ENCODE peak calls at places on chromosome X, in six cellular contexts. One of them, this sample, is unnamed. For H3K4me1, the result is how much of the 10 kb centered on the place peaks cover.

GRCh38 chrX:25941559-25942250 is 196.4 kb upstream of the MAGEB18 start:
- DNase-seq in PC-3: peak
- DNase-seq in mesenchymal stem cell: no peak
- DNase-seq in HCT116: no peak
- DNase-seq in neuronal stem cell: no peak
- DNase-seq in endodermal cell: no peak
- DNase-seq in this sample: no peak

GRCh38 chrX:135516376-135516775 is 4.1 kb upstream of the INTS6L start:
- DNase-seq in PC-3: no peak
- DNase-seq in mesenchymal stem cell: no peak
- DNase-seq in HCT116: no peak
- DNase-seq in neuronal stem cell: no peak
- DNase-seq in endodermal cell: peak
- DNase-seq in this sample: no peak

GRCh38 chrX:4944767-4945166 is 1231.3 kb upstream of the PRKX start:
- DNase-seq in PC-3: no peak
- DNase-seq in mesenchymal stem cell: no peak
- DNase-seq in HCT116: no peak
- DNase-seq in neuronal stem cell: no peak
- DNase-seq in endodermal cell: peak
- DNase-seq in this sample: no peak

GRCh38 chrX:114924846-114925245 is 92.6 kb downstream of the IL13RA2 start:
- DNase-seq in PC-3: peak
- DNase-seq in mesenchymal stem cell: peak
- DNase-seq in HCT116: no peak
- DNase-seq in neuronal stem cell: no peak
- DNase-seq in endodermal cell: no peak
- DNase-seq in this sample: no peak

GRCh38 chrX:96761566-96761965 is 76.9 kb downstream of the DIAPH2 start:
- DNase-seq in PC-3: no peak
- DNase-seq in mesenchymal stem cell: no peak
- DNase-seq in HCT116: no peak
- DNase-seq in neuronal stem cell: no peak
- DNase-seq in endodermal cell: no peak
- DNase-seq in this sample: no peak

GRCh38 chrX:9525511-9526248 is 60.8 kb downstream of the TBL1X start:
- DNase-seq in PC-3: no peak
- DNase-seq in mesenchymal stem cell: no peak
- DNase-seq in HCT116: no peak
- DNase-seq in neuronal stem cell: no peak
- DNase-seq in endodermal cell: no peak
- DNase-seq in this sample: no peak

GRCh38 chrX:120736989-120737388 is 107.1 kb upstream of the C1GALT1C1 start:
- DNase-seq in PC-3: peak
- DNase-seq in mesenchymal stem cell: no peak
- DNase-seq in HCT116: no peak
- DNase-seq in neuronal stem cell: no peak
- DNase-seq in endodermal cell: no peak
- DNase-seq in this sample: no peak

GRCh38 chrX:118974908-118975671 is 672 bp downstream of the LONRF3 start:
- DNase-seq in PC-3: peak
- DNase-seq in mesenchymal stem cell: peak
- DNase-seq in HCT116: no peak
- DNase-seq in neuronal stem cell: no peak
- DNase-seq in endodermal cell: peak
- DNase-seq in this sample: peak

GRCh38 chrX:69024931-69025330 is 140.3 kb downstream of the PJA1 start:
- DNase-seq in PC-3: peak
- DNase-seq in mesenchymal stem cell: peak
- DNase-seq in HCT116: no peak
- DNase-seq in neuronal stem cell: no peak
- DNase-seq in endodermal cell: peak
- DNase-seq in this sample: peak

GRCh38 chrX:148504412-148504950 is 4.1 kb downstream of the AFF2 start:
- DNase-seq in PC-3: no peak
- DNase-seq in mesenchymal stem cell: no peak
- DNase-seq in HCT116: no peak
- DNase-seq in neuronal stem cell: peak
- DNase-seq in endodermal cell: peak
- DNase-seq in this sample: no peak

GRCh38 chrX:153777261-153778090 is 3.4 kb upstream of the SRPK3 start:
- DNase-seq in PC-3: no peak
- DNase-seq in mesenchymal stem cell: no peak
- DNase-seq in HCT116: no peak
- DNase-seq in neuronal stem cell: no peak
- DNase-seq in endodermal cell: no peak
- DNase-seq in this sample: no peak

GRCh38 chrX:24619647-24620046 is 27.5 kb downstream of the PCYT1B start:
- DNase-seq in PC-3: peak
- DNase-seq in mesenchymal stem cell: peak
- DNase-seq in HCT116: no peak
- DNase-seq in neuronal stem cell: no peak
- DNase-seq in endodermal cell: no peak
- DNase-seq in this sample: no peak

GRCh38 chrX:3527166-3527565 is 180.7 kb upstream of the MXRA5 start:
- DNase-seq in PC-3: no peak
- DNase-seq in mesenchymal stem cell: no peak
- DNase-seq in HCT116: no peak
- DNase-seq in neuronal stem cell: no peak
- DNase-seq in endodermal cell: no peak
- DNase-seq in this sample: no peak

GRCh38 chrX:7146703-7147430 is 645 bp upstream of the STS start:
- DNase-seq in PC-3: no peak
- DNase-seq in mesenchymal stem cell: peak
- DNase-seq in HCT116: no peak
- DNase-seq in neuronal stem cell: no peak
- DNase-seq in endodermal cell: no peak
- DNase-seq in this sample: peak

GRCh38 chrX:27186671-27187070 is 276.5 kb downstream of the PPP4R3C start:
- DNase-seq in PC-3: peak
- DNase-seq in mesenchymal stem cell: peak
- DNase-seq in HCT116: peak
- DNase-seq in neuronal stem cell: peak
- DNase-seq in endodermal cell: peak
- DNase-seq in this sample: no peak

GRCh38 chrX:43586855-43587254 is 69.2 kb upstream of the MAOA start:
- DNase-seq in PC-3: no peak
- DNase-seq in mesenchymal stem cell: no peak
- DNase-seq in HCT116: no peak
- DNase-seq in neuronal stem cell: no peak
- DNase-seq in endodermal cell: no peak
- DNase-seq in this sample: peak

GRCh38 chrX:115642895-115643530 is 82.0 kb downstream of the PLS3 start:
- DNase-seq in PC-3: peak
- DNase-seq in mesenchymal stem cell: peak
- DNase-seq in HCT116: peak
- DNase-seq in neuronal stem cell: peak
- DNase-seq in endodermal cell: peak
- DNase-seq in this sample: peak

GRCh38 chrX:150258463-150259430 is 104.4 kb upstream of the MAMLD1 start:
- DNase-seq in PC-3: no peak
- DNase-seq in mesenchymal stem cell: no peak
- DNase-seq in HCT116: no peak
- DNase-seq in neuronal stem cell: no peak
- DNase-seq in endodermal cell: peak
- DNase-seq in this sample: no peak

GRCh38 chrX:24025741-24026402 is 1.1 kb downstream of the KLHL15 start:
- DNase-seq in PC-3: peak
- DNase-seq in mesenchymal stem cell: peak
- DNase-seq in HCT116: peak
- DNase-seq in neuronal stem cell: no peak
- DNase-seq in endodermal cell: no peak
- DNase-seq in this sample: peak

GRCh38 chrX:140343226-140343873 is 161.5 kb downstream of the SOX3 start:
- DNase-seq in PC-3: peak
- DNase-seq in mesenchymal stem cell: no peak
- DNase-seq in HCT116: no peak
- DNase-seq in neuronal stem cell: no peak
- DNase-seq in endodermal cell: no peak
- DNase-seq in this sample: no peak

GRCh38 chrX:6660567-6661252 is 125.8 kb upstream of the VCX3A start:
- DNase-seq in PC-3: no peak
- DNase-seq in mesenchymal stem cell: no peak
- DNase-seq in HCT116: no peak
- DNase-seq in neuronal stem cell: no peak
- DNase-seq in endodermal cell: no peak
- DNase-seq in this sample: no peak

GRCh38 chrX:150548684-150549083 is 19.7 kb upstream of the MTM1 start:
- DNase-seq in PC-3: peak
- DNase-seq in mesenchymal stem cell: no peak
- DNase-seq in HCT116: no peak
- DNase-seq in neuronal stem cell: no peak
- DNase-seq in endodermal cell: no peak
- DNase-seq in this sample: no peak

GRCh38 chrX:9646471-9647038 is 119.1 kb downstream of the GPR143 start:
- DNase-seq in PC-3: no peak
- DNase-seq in mesenchymal stem cell: peak
- DNase-seq in HCT116: no peak
- DNase-seq in neuronal stem cell: no peak
- DNase-seq in endodermal cell: no peak
- DNase-seq in this sample: no peak

GRCh38 chrX:95076449-95076848 is 1402.4 kb downstream of the FAM133A start:
- DNase-seq in PC-3: peak
- DNase-seq in mesenchymal stem cell: peak
- DNase-seq in HCT116: no peak
- DNase-seq in neuronal stem cell: peak
- DNase-seq in endodermal cell: peak
- DNase-seq in this sample: no peak

GRCh38 chrX:71111141-71111843 is at the start of gene IL2RG:
- DNase-seq in PC-3: peak
- DNase-seq in mesenchymal stem cell: no peak
- DNase-seq in HCT116: no peak
- DNase-seq in neuronal stem cell: no peak
- DNase-seq in endodermal cell: no peak
- DNase-seq in this sample: peak

GRCh38 chrX:45323387-45323786 is 122.7 kb upstream of the DIPK2B start:
- DNase-seq in PC-3: peak
- DNase-seq in mesenchymal stem cell: no peak
- DNase-seq in HCT116: no peak
- DNase-seq in neuronal stem cell: no peak
- DNase-seq in endodermal cell: no peak
- DNase-seq in this sample: no peak

DNA sequence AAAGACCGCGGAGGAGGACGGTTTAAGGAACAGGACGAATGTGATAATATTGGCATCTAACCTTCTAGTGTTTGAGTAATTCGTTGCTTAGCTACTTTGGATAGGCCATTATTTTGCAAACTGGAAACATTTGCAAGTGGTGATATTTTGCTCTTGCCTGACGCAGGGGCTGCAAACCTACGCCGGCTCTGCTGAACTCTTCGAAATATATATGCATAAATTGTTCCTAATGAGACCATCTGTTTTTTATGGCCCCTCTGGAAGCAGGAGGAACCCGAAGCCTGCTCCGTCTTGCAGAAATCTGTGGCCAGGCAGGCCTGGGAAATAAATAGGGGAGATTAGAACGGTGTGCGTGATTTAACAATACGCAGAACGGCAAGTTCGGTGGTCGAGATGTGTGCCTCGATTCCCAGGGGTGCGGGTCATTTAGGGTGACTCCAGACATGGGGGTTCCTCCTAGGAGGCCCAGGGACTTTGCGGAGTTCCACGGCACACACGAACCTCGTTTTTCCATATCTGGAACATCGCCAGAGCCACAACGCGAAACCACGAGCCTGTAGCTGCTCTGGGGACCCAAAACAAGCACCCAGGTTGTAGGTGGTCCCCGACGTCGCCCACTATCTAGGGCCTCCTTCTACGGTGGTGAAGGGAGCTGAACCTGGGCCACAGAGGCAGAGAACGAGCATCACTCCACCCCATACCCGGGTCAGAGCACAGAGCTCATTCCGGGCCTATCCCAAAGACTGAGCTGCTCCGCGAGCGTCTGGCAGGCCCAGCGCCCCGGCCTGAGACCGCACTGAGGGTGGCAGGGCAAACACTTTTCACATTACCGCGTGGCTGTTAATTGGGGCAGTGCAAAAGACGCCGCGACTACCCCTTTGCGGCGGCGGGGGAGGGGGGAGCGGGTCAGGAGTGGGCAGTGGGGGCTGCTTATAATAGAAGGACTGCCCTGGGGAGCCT is 89.7 kb downstream of the BCOR start:
- DNase-seq in PC-3: no peak
- DNase-seq in mesenchymal stem cell: no peak
- DNase-seq in HCT116: no peak
- DNase-seq in neuronal stem cell: no peak
- DNase-seq in endodermal cell: peak
- DNase-seq in this sample: no peak
- H3K4me3 ChIP-seq in PC-3: no peak
- H3K4me3 ChIP-seq in mesenchymal stem cell: no peak
- H3K4me3 ChIP-seq in HCT116: no peak
- H3K4me3 ChIP-seq in neuronal stem cell: no peak
- H3K4me3 ChIP-seq in endodermal cell: peak
- H3K4me3 ChIP-seq in this sample: no peak

GRCh38 chrX:30241724-30242415 is at the start of gene MAGEB4:
- DNase-seq in PC-3: no peak
- DNase-seq in mesenchymal stem cell: no peak
- DNase-seq in HCT116: no peak
- DNase-seq in neuronal stem cell: no peak
- DNase-seq in endodermal cell: peak
- DNase-seq in this sample: no peak
- H3K4me1 ChIP-seq in PC-3: under half
- H3K4me1 ChIP-seq in mesenchymal stem cell: under half
- H3K4me1 ChIP-seq in HCT116: under half
- H3K4me1 ChIP-seq in neuronal stem cell: under half
- H3K4me1 ChIP-seq in endodermal cell: under half
- H3K4me1 ChIP-seq in this sample: under half

DNA sequence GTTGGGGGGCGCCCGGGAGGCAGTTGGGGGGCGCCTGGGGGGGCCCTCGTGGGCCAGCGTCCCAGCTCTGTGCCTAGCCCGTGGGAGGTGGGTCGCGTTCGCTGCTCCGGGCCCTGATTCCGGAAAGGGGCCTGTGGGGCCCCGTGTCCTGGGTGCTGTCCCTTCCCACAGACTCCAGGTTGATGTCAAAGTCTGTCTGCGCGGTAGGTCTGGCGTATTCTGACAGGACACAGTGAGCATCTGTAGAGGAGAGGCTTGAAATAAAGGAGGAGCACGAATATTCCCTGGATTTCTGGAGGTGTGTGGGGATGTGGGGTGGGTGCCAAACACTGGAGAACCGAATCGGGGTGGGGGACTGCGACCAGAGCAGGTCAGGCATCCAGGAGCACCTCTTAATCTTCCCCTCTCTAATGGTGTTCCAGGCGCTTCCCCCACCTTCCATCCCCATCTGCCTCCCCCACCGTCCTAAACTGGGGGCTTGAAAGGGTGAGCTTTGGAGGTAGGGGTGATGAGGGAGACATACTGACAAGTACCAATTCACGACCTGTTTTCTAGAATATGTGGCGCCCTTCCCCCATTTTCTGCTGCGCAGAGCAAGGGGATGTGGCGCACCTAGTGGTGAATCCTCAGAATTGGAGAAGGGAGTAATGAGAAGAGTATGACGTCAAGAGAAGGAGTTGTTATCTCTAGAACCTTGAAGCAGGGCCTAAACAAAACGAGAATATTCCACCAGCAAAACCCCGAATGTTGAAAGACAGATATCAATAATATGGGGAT is 873 bp downstream of the GPRASP1 start:
- DNase-seq in PC-3: no peak
- DNase-seq in mesenchymal stem cell: peak
- DNase-seq in HCT116: no peak
- DNase-seq in neuronal stem cell: no peak
- DNase-seq in endodermal cell: peak
- DNase-seq in this sample: peak
- H3K27ac ChIP-seq in PC-3: no peak
- H3K27ac ChIP-seq in mesenchymal stem cell: no peak
- H3K27ac ChIP-seq in HCT116: no peak
- H3K27ac ChIP-seq in neuronal stem cell: no peak
- H3K27ac ChIP-seq in endodermal cell: no peak
- H3K27ac ChIP-seq in this sample: peak

GRCh38 chrX:21656587-21657317 is 1.4 kb downstream of the KLHL34 start:
- DNase-seq in PC-3: no peak
- DNase-seq in mesenchymal stem cell: no peak
- DNase-seq in HCT116: no peak
- DNase-seq in neuronal stem cell: no peak
- DNase-seq in endodermal cell: no peak
- DNase-seq in this sample: no peak
- H3K4me3 ChIP-seq in PC-3: no peak
- H3K4me3 ChIP-seq in mesenchymal stem cell: no peak
- H3K4me3 ChIP-seq in HCT116: no peak
- H3K4me3 ChIP-seq in neuronal stem cell: no peak
- H3K4me3 ChIP-seq in endodermal cell: no peak
- H3K4me3 ChIP-seq in this sample: no peak

This sample was measured in small intestine.